ENCODE peak calls at places on chromosome 7, in four cellular contexts. Z, G, J and E are unnamed samples.

GRCh38 chr7:27096756-27097514 is 1.1 kb upstream of the HOXA1 start:
- DNase-seq in G (no peak), Z (no peak), J (no peak), E (peak; percentile 68)

GRCh38 chr7:55130554-55131198 is 111.9 kb downstream of the EGFR start:
- DNase-seq in G (peak; percentile 64), J (no peak), Z (no peak), E (peak; percentile 79)

GRCh38 chr7:96304573-96304972 is 17.3 kb downstream of the SLC25A13 start:
- DNase-seq in G (no peak), J (no peak), Z (no peak), E (no peak)

GRCh38 chr7:107206136-107206535 is 37.3 kb downstream of the HBP1 start:
- DNase-seq in G (no peak), Z (no peak), J (no peak), E (no peak)

GRCh38 chr7:125355899-125356298 is 426.3 kb upstream of the POT1 start:
- DNase-seq in G (no peak), J (no peak), Z (no peak), E (no peak)

GRCh38 chr7:81162771-81163525 is 244.1 kb upstream of the SEMA3C start:
- DNase-seq in G (no peak), Z (no peak), J (no peak), E (no peak)

GRCh38 chr7:80294321-80294720 is 159.7 kb downstream of the GNAI1 start:
- DNase-seq in J (no peak), G (no peak), Z (no peak), E (no peak)

GRCh38 chr7:37430644-37431043 is 18.0 kb downstream of the ELMO1 start:
- DNase-seq in J (no peak), G (no peak), Z (no peak), E (no peak)

GRCh38 chr7:157543791-157544190 is 207.0 kb downstream of the DNAJB6 start:
- DNase-seq in Z (no peak), J (no peak), G (no peak), E (peak; percentile 5)

GRCh38 chr7:151800861-151801260 is 76.1 kb downstream of the PRKAG2 start:
- DNase-seq in J (peak; percentile 20), Z (no peak), G (no peak), E (no peak)

GRCh38 chr7:44290250-44290616 is 35.2 kb downstream of the CAMK2B start:
- DNase-seq in Z (no peak), J (peak; percentile 33), G (no peak), E (no peak)

GRCh38 chr7:66804001-66804400 is 63.5 kb downstream of the RABGEF1 start:
- DNase-seq in Z (no peak), G (no peak), J (no peak), E (no peak)

GRCh38 chr7:118029881-118030422 is 154.0 kb upstream of the LSM8 start:
- DNase-seq in J (no peak), G (no peak), Z (no peak), E (no peak)

GRCh38 chr7:157692156-157693011 is 355.6 kb downstream of the DNAJB6 start:
- DNase-seq in J (no peak), G (no peak), Z (no peak), E (no peak)

GRCh38 chr7:1278543-1278942 is 45.9 kb downstream of the UNCX start:
- DNase-seq in Z (no peak), J (no peak), G (no peak), E (no peak)

GRCh38 chr7:135768467-135768866 is 19.9 kb upstream of the FAM180A start:
- DNase-seq in G (no peak), J (no peak), Z (peak; percentile 73), E (no peak)

GRCh38 chr7:4667776-4668509 is 14.2 kb upstream of the FOXK1 start:
- DNase-seq in Z (no peak), G (no peak), J (no peak), E (no peak)

GRCh38 chr7:37028909-37029440 is 304.7 kb upstream of the AOAH start:
- DNase-seq in G (no peak), Z (no peak), J (no peak), E (no peak)

GRCh38 chr7:131057015-131057518 is 270.6 kb upstream of the MKLN1 start:
- DNase-seq in G (peak; percentile 49), J (no peak), Z (no peak), E (no peak)

GRCh38 chr7:38312776-38313175 is 39.3 kb upstream of the TARP start:
- DNase-seq in G (no peak), J (no peak), Z (no peak), E (no peak)

GRCh38 chr7:117014099-117014656 is 60.9 kb downstream of the ST7 start:
- DNase-seq in G (no peak), J (no peak), Z (no peak), E (no peak)

GRCh38 chr7:72292794-72293193 is 119.3 kb downstream of the CALN1 start:
- DNase-seq in Z (no peak), G (no peak), J (no peak), E (no peak)

GRCh38 chr7:139733751-139734150 is 44.0 kb downstream of the HIPK2 start:
- DNase-seq in G (no peak), Z (no peak), J (no peak), E (no peak)

GRCh38 chr7:75953431-75953830 is 38.5 kb downstream of the POR start:
- DNase-seq in J (no peak), G (no peak), Z (no peak), E (no peak)

GRCh38 chr7:117834983-117835664 is 38.1 kb downstream of the CTTNBP2 start:
- DNase-seq in G (no peak), Z (no peak), J (no peak), E (no peak)

GRCh38 chr7:31028417-31028988 is 23.6 kb upstream of the ADCYAP1R1 start:
- DNase-seq in G (no peak), J (no peak), Z (no peak), E (no peak)

GRCh38 chr7:33961948-33962347 is 56.6 kb downstream of the BMPER start:
- DNase-seq in Z (no peak), J (no peak), G (no peak), E (no peak)

GRCh38 chr7:80039255-80039884 is 95.3 kb upstream of the GNAI1 start:
- DNase-seq in G (no peak), J (no peak), Z (no peak), E (no peak)

GRCh38 chr7:96179341-96179740 is 142.6 kb downstream of the SLC25A13 start:
- DNase-seq in G (no peak), J (no peak), Z (no peak), E (no peak)

GRCh38 chr7:76506081-76506440 is 4.3 kb upstream of the UPK3B start:
- DNase-seq in J (no peak), Z (no peak), G (no peak), E (no peak)

GRCh38 chr7:27164381-27165088 is 802 bp downstream of the HOXA9 start:
- DNase-seq in G (no peak), J (peak; percentile 55), Z (no peak), E (peak; percentile 22)

GRCh38 chr7:25750738-25751529 is 401.1 kb upstream of the NFE2L3 start:
- DNase-seq in J (no peak), G (no peak), Z (no peak), E (no peak)

GRCh38 chr7:19674266-19674960 is 34.4 kb downstream of the POLR1F start:
- DNase-seq in Z (no peak), G (no peak), J (no peak), E (no peak)

GRCh38 chr7:116601426-116601825 is 70.6 kb upstream of the MET start:
- DNase-seq in G (no peak), J (no peak), Z (no peak), E (no peak)

DNA sequence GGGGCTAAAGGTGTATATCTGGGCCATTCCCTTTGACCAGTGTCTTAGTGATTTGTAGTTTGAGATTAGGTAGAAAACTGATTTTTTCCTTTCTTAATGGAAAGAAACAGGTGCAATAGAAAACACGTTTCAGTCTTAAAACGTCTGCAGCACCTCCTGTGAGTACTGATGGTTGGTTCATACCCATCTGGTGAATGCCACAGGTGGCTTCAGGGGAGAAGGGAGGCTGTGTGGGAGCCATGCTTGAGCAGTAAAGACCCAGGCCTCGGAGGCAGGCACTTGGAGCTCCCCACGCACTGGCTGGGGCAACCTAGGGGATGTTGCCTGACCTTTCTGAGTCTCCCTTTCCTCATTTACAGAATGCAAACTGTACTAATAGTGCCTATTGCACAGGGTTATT is 171.5 kb upstream of the GRB10 start:
- DNase-seq in J (no peak), G (no peak), Z (no peak), E (no peak)
- H3K27ac ChIP-seq in J (no peak overlapping the region), G (no peak overlapping the region), Z (no peak overlapping the region), E (no peak overlapping the region)

DNA sequence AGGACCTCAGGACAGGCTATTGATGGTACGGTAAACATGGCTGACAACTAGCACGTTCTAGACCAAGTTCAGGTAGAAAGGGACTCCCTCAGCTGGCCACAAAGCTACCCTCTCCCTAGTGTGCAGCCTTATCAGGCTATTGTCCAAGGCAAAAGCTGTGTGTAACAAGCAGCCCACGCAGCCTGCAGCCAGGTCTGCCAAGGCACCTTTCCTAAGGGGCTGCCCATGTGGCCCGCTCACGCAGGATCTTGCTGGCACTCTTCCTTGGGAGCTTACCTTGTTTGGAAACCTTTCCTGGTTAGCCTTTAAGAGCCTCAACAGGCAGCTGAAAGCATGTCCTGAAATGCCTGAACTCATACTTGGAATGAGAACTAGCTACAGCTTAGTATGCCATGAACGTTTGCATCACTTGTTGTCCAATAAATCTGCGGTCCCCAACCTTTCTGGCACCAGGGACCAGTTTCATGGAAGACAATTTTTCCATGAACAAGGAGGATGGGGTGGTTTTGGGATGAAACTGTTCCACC is 51.7 kb downstream of the SYPL1 start:
- DNase-seq in Z (no peak), J (no peak), G (no peak), E (no peak)
- H3K4me1 ChIP-seq in Z (no peaks in the 10 kb centered on the region), J (peaks cover 10% of the 10 kb centered on the region), G (peaks cover 62% of the 10 kb centered on the region), E (peaks cover 5% of the 10 kb centered on the region)

GRCh38 chr7:115094163-115094562 is 172.3 kb downstream of the MDFIC start:
- DNase-seq in J (no peak), G (no peak), Z (no peak), E (no peak)

GRCh38 chr7:115096262-115096661 is 174.4 kb downstream of the MDFIC start:
- DNase-seq in J (no peak), Z (peak; percentile 23), G (no peak), E (no peak)

GRCh38 chr7:115099906-115100305 is 178.0 kb downstream of the MDFIC start:
- DNase-seq in J (no peak), Z (no peak), G (no peak), E (no peak)

GRCh38 chr7:115101199-115101598 is 179.3 kb downstream of the MDFIC start:
- DNase-seq in J (no peak), G (no peak), Z (no peak), E (no peak)

DNA sequence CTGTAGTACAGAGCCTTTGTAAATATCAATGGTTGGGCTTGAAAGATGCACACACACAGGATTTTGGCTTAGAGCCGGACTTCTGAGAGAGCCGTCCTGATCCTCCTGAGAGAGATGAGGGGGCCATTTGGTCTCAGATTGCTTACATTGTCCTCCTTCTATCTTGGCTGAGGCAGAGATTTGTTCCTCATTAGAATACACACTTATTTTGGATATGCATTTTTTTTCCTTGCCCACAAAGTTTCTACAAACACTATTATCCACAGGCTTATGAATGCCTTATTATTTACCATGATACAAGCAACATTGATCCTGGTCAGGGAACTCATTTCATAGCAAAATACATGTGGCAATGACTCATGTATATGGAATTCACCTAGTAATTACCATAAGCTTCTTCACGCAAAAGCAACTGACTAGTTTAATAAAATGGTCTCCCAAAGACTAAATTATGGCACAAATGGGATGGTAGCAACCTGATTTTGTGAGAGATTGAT is 175.3 kb downstream of the MDFIC start:
- DNase-seq in J (no peak), Z (no peak), G (no peak), E (no peak)
- H3K27ac ChIP-seq in J (no peak overlapping the region), Z (no peak overlapping the region), G (peak overlapping the region; percentile 51), E (no peak overlapping the region)

GRCh38 chr7:101899616-101900015 is 82.2 kb downstream of the CUX1 start:
- DNase-seq in G (no peak), Z (no peak), J (no peak), E (no peak)
- H3K4me1 ChIP-seq in G (no peaks in the 10 kb centered on the region), Z (peaks cover 9% of the 10 kb centered on the region), J (no peaks in the 10 kb centered on the region), E (peaks cover 83% of the 10 kb centered on the region)

GRCh38 chr7:47454961-47455871 is 126.7 kb downstream of the TNS3 start:
- DNase-seq in G (no peak), J (no peak), Z (no peak), E (no peak)
- H3K27ac ChIP-seq in G (peak overlapping the region; percentile 86), J (peak overlapping the region; percentile 92), Z (no peak overlapping the region), E (peak overlapping the region; percentile 94)